ENCODE peak calls at places on chromosomes 11 and 22, in six cellular contexts. Y, G, C, E, M and X are unnamed samples.

GRCh38 chr11:125262194-125262824 is 97.8 kb downstream of the PKNOX2 start:
- DNase-seq in G (no peak), Y (peak; percentile 62), C (peak; percentile 23), E (no peak), M (no peak), X (peak; percentile 96)

GRCh38 chr22:22380098-22381030 is 128.2 kb downstream of the ZNF280B start:
- DNase-seq in Y (peak; percentile 53), M (no peak), C (no peak), E (no peak), G (no peak), X (no peak)

GRCh38 chr22:43616645-43617044 is 195.5 kb downstream of the EFCAB6 start:
- DNase-seq in M (no peak), G (peak; percentile 62), Y (no peak), C (no peak), E (no peak), X (no peak)

GRCh38 chr11:7851391-7851790 is 54.6 kb upstream of the OR5P2 start:
- DNase-seq in G (no peak), Y (no peak), C (no peak), M (peak; percentile 19), E (no peak), X (no peak)

GRCh38 chr22:20186183-20186870 is 35.5 kb upstream of the CCDC188 start:
- DNase-seq in E (no peak), G (no peak), M (no peak), Y (peak; percentile 84), C (no peak), X (no peak)

GRCh38 chr11:64321533-64321932 is 3.6 kb downstream of the PRDX5 start:
- DNase-seq in C (peak; percentile 68), Y (no peak), E (no peak), M (peak; percentile 93), G (peak; percentile 79), X (peak; percentile 88)

GRCh38 chr22:34324763-34325162 is 404.5 kb upstream of the LARGE1 start:
- DNase-seq in M (no peak), E (peak; percentile 75), G (no peak), Y (no peak), C (no peak), X (no peak)

GRCh38 chr11:4551346-4551979 is 6.5 kb downstream of the OR52M1 start:
- DNase-seq in M (no peak), C (no peak), Y (peak; percentile 10), E (no peak), G (no peak), X (no peak)

GRCh38 chr11:47797633-47798032 is 30.5 kb upstream of the FNBP4 start:
- DNase-seq in G (no peak), C (peak; percentile 95), E (no peak), M (peak; percentile 55), Y (no peak), X (no peak)

GRCh38 chr11:18540207-18541009 is 13.7 kb upstream of the TSG101 start:
- DNase-seq in C (no peak), E (no peak), Y (peak; percentile 12), M (peak; percentile 16), G (no peak), X (no peak)

GRCh38 chr11:48001438-48002021 is 21.2 kb downstream of the PTPRJ start:
- DNase-seq in Y (no peak), M (no peak), G (no peak), C (peak; percentile 83), E (no peak), X (no peak)

GRCh38 chr11:74957937-74958629 is 9.0 kb downstream of the SPCS2 start:
- DNase-seq in E (no peak), M (no peak), Y (no peak), C (no peak), G (no peak), X (no peak)
- H3K4me1 ChIP-seq in E (peaks cover 37% of the 10 kb centered on the region), M (no peaks in the 10 kb centered on the region), Y (no peaks in the 10 kb centered on the region), C (no peaks in the 10 kb centered on the region), G (no peaks in the 10 kb centered on the region), X (peaks cover 6% of the 10 kb centered on the region)

GRCh38 chr22:30433773-30434172 is 8.2 kb downstream of the MTFP1 start:
- DNase-seq in M (peak; percentile 40), Y (no peak), G (no peak), C (no peak), E (no peak), X (no peak)

GRCh38 chr22:30436196-30436595 is 10.6 kb downstream of the MTFP1 start:
- DNase-seq in M (no peak), G (no peak), E (no peak), Y (no peak), C (no peak), X (no peak)

GRCh38 chr22:30434775-30435315 is 9.3 kb downstream of the MTFP1 start:
- DNase-seq in G (no peak), E (no peak), C (no peak), M (no peak), Y (no peak), X (no peak)

GRCh38 chr22:30433227-30433626 is 7.7 kb downstream of the MTFP1 start:
- DNase-seq in C (no peak), G (no peak), E (no peak), Y (no peak), M (no peak), X (no peak)

DNA sequence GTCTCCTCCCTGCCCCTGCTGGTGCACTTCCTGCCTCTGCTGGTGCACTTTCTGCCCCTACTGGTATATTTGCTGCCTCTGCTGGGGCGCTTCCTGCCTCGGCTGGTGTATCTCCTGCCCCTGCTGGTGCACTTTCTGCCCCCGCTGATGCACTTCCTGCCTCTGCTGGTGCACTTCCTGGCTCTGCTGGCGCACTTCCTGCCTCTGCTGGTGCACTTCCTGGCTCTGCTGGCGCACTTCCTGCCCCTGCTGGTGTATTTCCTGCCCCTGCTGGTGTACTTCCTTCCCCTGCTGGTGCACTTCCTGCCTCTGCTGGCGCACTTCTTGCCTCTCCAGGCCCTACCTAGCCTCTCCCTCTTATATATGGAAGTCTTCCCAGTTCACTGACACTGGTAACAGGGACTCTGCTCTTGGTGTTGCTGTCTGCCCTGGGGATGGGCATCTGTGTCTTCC is 10.1 kb downstream of the MTFP1 start:
- DNase-seq in Y (no peak), E (peak; percentile 47), C (no peak), G (peak; percentile 35), M (no peak), X (peak; percentile 42)
- H3K27ac ChIP-seq in Y (no peak overlapping the region), E (peak overlapping the region; percentile 40), C (no peak overlapping the region), G (peak overlapping the region; percentile 32), M (no peak overlapping the region), X (peak overlapping the region; percentile 12)

GRCh38 chr11:69637601-69637955 is 3.4 kb upstream of the CCND1 start:
- DNase-seq in E (no peak), G (no peak), Y (peak; percentile 55), C (no peak), M (no peak), X (no peak)

GRCh38 chr11:69635210-69635609 is 5.7 kb upstream of the CCND1 start:
- DNase-seq in G (no peak), E (no peak), Y (no peak), M (no peak), C (no peak), X (no peak)

GRCh38 chr11:69636870-69637600 is 3.9 kb upstream of the CCND1 start:
- DNase-seq in C (no peak), G (peak; percentile 30), E (no peak), M (no peak), Y (no peak), X (no peak)

GRCh38 chr11:69635804-69636511 is 5.0 kb upstream of the CCND1 start:
- DNase-seq in C (no peak), E (no peak), M (no peak), Y (no peak), G (no peak), X (no peak)

GRCh38 chr11:69636512-69636866 is 4.5 kb upstream of the CCND1 start:
- DNase-seq in G (peak; percentile 82), E (peak; percentile 88), C (peak; percentile 89), M (no peak), Y (peak; percentile 93), X (peak; percentile 79)
- TF ChIP-seq CTCF in G (no peak), E (no peak), C (no peak), M (no peak), Y (no peak), X (no peak)

GRCh38 chr22:37746366-37747089 is 49.7 kb downstream of the TRIOBP start:
- DNase-seq in M (peak; percentile 16), G (peak; percentile 53), C (no peak), E (peak; percentile 53), Y (peak; percentile 36), X (peak; percentile 39)
- H3K4me1 ChIP-seq in M (peaks cover 74% of the 10 kb centered on the region), G (peaks cover 24% of the 10 kb centered on the region), C (peaks cover 70% of the 10 kb centered on the region), E (peaks cover 68% of the 10 kb centered on the region), Y (peaks cover 23% of the 10 kb centered on the region), X (peaks cover 75% of the 10 kb centered on the region)

DNA sequence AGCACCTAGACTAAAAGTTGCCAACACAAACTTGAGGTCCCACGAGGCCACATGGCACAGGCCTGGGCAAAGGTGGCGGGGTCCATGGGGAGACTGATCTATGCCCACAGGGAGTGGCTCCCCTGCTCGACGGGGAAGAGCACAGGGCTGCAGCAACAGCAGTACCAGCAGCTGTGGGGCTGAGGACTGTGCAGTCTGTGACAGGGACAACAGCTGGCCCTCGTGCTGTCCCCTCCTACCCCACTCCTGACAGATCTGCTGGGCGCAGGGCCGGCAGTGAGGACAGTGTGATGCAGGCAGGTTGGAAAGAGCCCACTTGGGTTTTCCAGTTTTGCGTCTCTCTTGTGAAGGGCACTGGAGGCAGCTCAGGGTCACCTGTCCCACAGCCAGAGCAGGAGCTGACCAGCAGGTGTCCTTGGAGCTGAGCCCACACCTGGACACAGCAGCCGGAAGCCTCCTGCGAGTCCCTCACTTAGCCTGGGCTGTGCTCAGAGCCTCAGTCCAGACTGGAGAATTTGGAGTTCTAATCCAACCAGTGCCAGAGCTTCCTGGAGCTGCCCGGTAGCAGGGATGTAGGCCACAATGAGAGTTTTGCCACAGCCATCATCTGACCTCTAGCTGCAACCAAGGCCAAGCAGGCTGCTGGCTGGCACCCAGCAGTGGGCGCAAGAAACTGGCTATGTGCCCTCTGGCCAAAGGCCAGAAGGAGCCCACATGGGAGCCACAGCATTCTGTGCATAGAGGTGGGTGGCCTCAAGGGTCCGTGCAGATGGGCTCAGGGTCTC is 3.6 kb upstream of the GAS2L1 start:
- DNase-seq in Y (no peak), M (no peak), C (no peak), G (no peak), E (no peak), X (peak; percentile 64)
- H3K27ac ChIP-seq in Y (no peak overlapping the region), M (no peak overlapping the region), C (no peak overlapping the region), G (no peak overlapping the region), E (no peak overlapping the region), X (peak overlapping the region; percentile 8)